ENCODE peak calls at places on chromosomes 3 and 15, in four cellular contexts. One of them, this sample, is unnamed.

GRCh38 chr3:43688245-43688650 is 2.5 kb upstream of the ABHD5 start:
- DNase-seq in NCI-H1105: no peak
- DNase-seq in T-helper 2 cell: no peak
- DNase-seq in GM23338: no peak
- DNase-seq in this sample: no peak

GRCh38 chr3:150905339-150905738 is at the start of gene MINDY4B:
- DNase-seq in GM23338: no peak
- DNase-seq in T-helper 2 cell: no peak
- DNase-seq in NCI-H1105: no peak
- DNase-seq in this sample: no peak

GRCh38 chr15:29825205-29825604 is 2.9 kb upstream of the TJP1 start:
- DNase-seq in T-helper 2 cell: peak
- DNase-seq in NCI-H1105: no peak
- DNase-seq in GM23338: no peak
- DNase-seq in this sample: no peak

GRCh38 chr15:101504866-101505609 is 15.5 kb upstream of the PCSK6 start:
- DNase-seq in T-helper 2 cell: no peak
- DNase-seq in NCI-H1105: no peak
- DNase-seq in GM23338: no peak
- DNase-seq in this sample: no peak

GRCh38 chr15:40367673-40368611 is 9.9 kb downstream of the DISP2 start:
- DNase-seq in GM23338: peak
- DNase-seq in T-helper 2 cell: peak
- DNase-seq in NCI-H1105: no peak
- DNase-seq in this sample: peak

GRCh38 chr15:77510066-77511044 is 89.7 kb downstream of the HMG20A start:
- DNase-seq in GM23338: peak
- DNase-seq in T-helper 2 cell: no peak
- DNase-seq in NCI-H1105: no peak
- DNase-seq in this sample: peak

GRCh38 chr3:88137836-88138235 is 11.9 kb upstream of the C3orf38 start:
- DNase-seq in T-helper 2 cell: no peak
- DNase-seq in GM23338: no peak
- DNase-seq in NCI-H1105: no peak
- DNase-seq in this sample: no peak

GRCh38 chr15:41501191-41501917 is 7.7 kb downstream of the ITPKA start:
- DNase-seq in NCI-H1105: no peak
- DNase-seq in GM23338: peak
- DNase-seq in T-helper 2 cell: peak
- DNase-seq in this sample: peak

This sample was measured in retina.